ENCODE peak calls at places on chromosome 1, in five cellular contexts. I, A, F, G and C are unnamed samples.

GRCh38 chr1:43565600-43566360 is 35.1 kb downstream of the PTPRF start:
- DNase-seq in F (no peak), G (no peak), A (peak), I (peak), C (no peak)

GRCh38 chr1:15916417-15916816 is 59.5 kb downstream of the ZBTB17 start:
- DNase-seq in G (no peak), F (peak), I (no peak), A (no peak), C (peak)

GRCh38 chr1:212446333-212446732 is 13.6 kb downstream of the NENF start:
- DNase-seq in F (no peak), G (no peak), I (no peak), A (no peak), C (no peak)

GRCh38 chr1:164726235-164726634 is 167.3 kb downstream of the PBX1 start:
- DNase-seq in A (no peak), I (no peak), F (peak), G (peak), C (peak)

GRCh38 chr1:2636733-2637132 is 3.9 kb upstream of the MMEL1 start:
- DNase-seq in A (no peak), G (no peak), F (no peak), I (no peak), C (peak)

GRCh38 chr1:119225270-119225669 is 84.8 kb upstream of the WARS2 start:
- DNase-seq in I (no peak), A (no peak), G (no peak), F (no peak), C (no peak)

GRCh38 chr1:245751671-245752070 is 596.9 kb downstream of the KIF26B start:
- DNase-seq in A (no peak), G (no peak), F (no peak), I (no peak), C (no peak)

GRCh38 chr1:156551066-156551643 is 21.2 kb downstream of the IQGAP3 start:
- DNase-seq in A (no peak), F (no peak), I (no peak), G (no peak), C (no peak)

GRCh38 chr1:89911186-89911976 is 83.5 kb upstream of the ZNF326 start:
- DNase-seq in G (no peak), I (no peak), A (no peak), F (no peak), C (no peak)